ENCODE peak calls at places on chromosomes 1 and 21, in six cellular contexts. K is mammary epithelial cell, L is ovary, X is lung, N is left ventricle myocardium inferior, E is A549. A is an unnamed sample.

GRCh38 chr1:236854602-236854978 is 59.5 kb downstream of the MTR start:
- DNase-seq in K (peak), X (no peak), E (no peak), N (no peak), L (no peak), A (peak)

GRCh38 chr1:68121536-68121935 is 71.1 kb upstream of the DIRAS3 start:
- DNase-seq in K (peak), X (no peak), L (no peak), N (no peak), E (no peak), A (peak)

GRCh38 chr1:11713095-11713494 is 21.6 kb downstream of the DRAXIN start:
- DNase-seq in E (no peak), K (no peak), L (no peak), X (no peak), N (no peak), A (no peak)

GRCh38 chr1:167455786-167456446 is 62.4 kb downstream of the CD247 start:
- DNase-seq in E (peak), L (peak), K (no peak), N (peak), X (no peak), A (no peak)

GRCh38 chr1:117121589-117122296 is at the start of gene TRIM45:
- DNase-seq in K (peak), X (peak), E (peak), N (peak), L (peak), A (peak)

GRCh38 chr1:36154335-36154734 is 1.6 kb upstream of the MAP7D1 start:
- DNase-seq in E (no peak), X (no peak), L (no peak), N (no peak), K (no peak), A (no peak)

GRCh38 chr21:29230541-29231275 is 68.0 kb upstream of the BACH1 start:
- DNase-seq in N (no peak), L (no peak), E (no peak), X (no peak), K (no peak), A (no peak)

GRCh38 chr1:8562881-8563865 is 245.3 kb downstream of the SLC45A1 start:
- DNase-seq in L (no peak), K (no peak), E (no peak), X (no peak), N (no peak), A (no peak)

GRCh38 chr1:232209357-232209756 is 420.6 kb downstream of the SIPA1L2 start:
- DNase-seq in K (peak), N (no peak), L (no peak), E (no peak), X (no peak), A (no peak)

GRCh38 chr1:110542730-110543129 is 23.8 kb upstream of the KCNA10 start:
- DNase-seq in X (no peak), E (peak), K (peak), L (no peak), N (no peak), A (peak)

GRCh38 chr1:241406421-241406820 is 49.4 kb upstream of the RGS7 start:
- DNase-seq in E (no peak), L (no peak), N (no peak), X (no peak), K (no peak), A (no peak)

GRCh38 chr1:109931189-109931672 is 20.6 kb downstream of the CSF1 start:
- DNase-seq in L (peak), K (no peak), N (peak), E (peak), X (peak), A (peak)

GRCh38 chr1:43171312-43171875 is 696 bp downstream of the EBNA1BP2 start:
- DNase-seq in L (no peak), E (no peak), K (peak), N (no peak), X (no peak), A (no peak)

GRCh38 chr1:214850432-214851010 is 232.0 kb upstream of the KCNK2 start:
- DNase-seq in N (no peak), X (no peak), K (peak), E (no peak), L (no peak), A (no peak)

GRCh38 chr1:205445653-205445955 is 10.2 kb downstream of the BLACAT1 start:
- DNase-seq in X (no peak), K (no peak), L (no peak), N (no peak), E (no peak), A (no peak)

GRCh38 chr21:38831526-38832467 is 26.1 kb downstream of the ETS2 start:
- DNase-seq in N (peak), X (peak), L (no peak), E (peak), K (peak), A (peak)

GRCh38 chr1:167790117-167790516 is 68.3 kb downstream of the MPZL1 start:
- DNase-seq in K (peak), N (no peak), X (no peak), L (no peak), E (no peak), A (no peak)

GRCh38 chr1:226954777-226955176 is 14.7 kb downstream of the COQ8A start:
- DNase-seq in L (no peak), X (no peak), E (no peak), K (no peak), N (no peak), A (no peak)

GRCh38 chr21:41901099-41901498 is 22.0 kb upstream of the PRDM15 start:
- DNase-seq in X (no peak), K (no peak), N (no peak), E (no peak), L (no peak), A (no peak)

GRCh38 chr21:43307677-43308070 is 119.3 kb downstream of the SIK1 start:
- DNase-seq in L (peak), K (no peak), X (no peak), N (no peak), E (no peak), A (no peak)
- H3K27ac ChIP-seq in L (peak), K (peak), X (no peak), N (no peak), E (peak), A (no peak)

GRCh38 chr1:40182956-40183710 is 21.9 kb downstream of the RLF start:
- DNase-seq in E (peak), X (no peak), N (no peak), K (no peak), L (no peak), A (peak)
- TF ChIP-seq CTCF in E (peak), X (no peak), N (peak), K (peak), L (no peak), A (peak)

GRCh38 chr1:27427836-27428315 is 35.5 kb downstream of the GPR3 start:
- DNase-seq in E (no peak), X (no peak), K (no peak), L (no peak), N (no peak), A (no peak)
- H3K4me3 ChIP-seq in E (no peak), X (no peak), K (no peak), L (no peak), N (peak), A (no peak)

DNA sequence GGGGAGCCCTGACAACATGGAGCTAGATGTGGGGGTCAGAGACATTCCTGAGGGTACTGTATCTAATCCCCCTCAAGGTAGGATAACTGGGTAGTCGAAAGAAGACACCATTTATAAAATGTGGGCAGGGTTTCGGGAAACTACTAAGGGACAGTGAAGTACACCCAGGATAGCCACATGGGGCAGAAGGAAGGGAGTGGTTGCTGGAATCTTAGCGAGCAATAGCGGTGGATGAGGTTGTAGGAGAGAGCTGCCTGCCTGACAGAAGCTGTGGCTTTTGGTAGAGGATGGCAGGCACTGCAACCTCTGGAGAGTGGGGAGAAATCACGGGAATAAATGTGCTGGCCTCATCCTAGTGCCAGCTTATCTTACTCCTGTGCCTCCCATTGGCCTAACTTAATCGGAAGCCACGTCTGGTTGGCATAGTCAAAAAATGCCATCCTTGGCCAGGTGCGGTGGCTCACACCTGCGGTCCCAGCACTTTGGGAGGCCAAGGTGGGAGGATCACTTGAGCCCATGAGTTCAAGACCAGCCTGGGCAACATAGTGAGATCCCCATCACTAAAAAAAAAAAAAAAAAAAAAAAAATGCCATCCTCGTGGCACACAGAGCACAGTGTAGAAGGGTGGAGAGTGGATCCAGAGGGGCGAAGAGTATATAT is 23.4 kb upstream of the MAPKAPK2 start:
- DNase-seq in E (no peak), K (no peak), N (no peak), L (no peak), X (no peak), A (no peak)
- H3K27ac ChIP-seq in E (no peak), K (no peak), N (peak), L (no peak), X (no peak), A (no peak)

DNA sequence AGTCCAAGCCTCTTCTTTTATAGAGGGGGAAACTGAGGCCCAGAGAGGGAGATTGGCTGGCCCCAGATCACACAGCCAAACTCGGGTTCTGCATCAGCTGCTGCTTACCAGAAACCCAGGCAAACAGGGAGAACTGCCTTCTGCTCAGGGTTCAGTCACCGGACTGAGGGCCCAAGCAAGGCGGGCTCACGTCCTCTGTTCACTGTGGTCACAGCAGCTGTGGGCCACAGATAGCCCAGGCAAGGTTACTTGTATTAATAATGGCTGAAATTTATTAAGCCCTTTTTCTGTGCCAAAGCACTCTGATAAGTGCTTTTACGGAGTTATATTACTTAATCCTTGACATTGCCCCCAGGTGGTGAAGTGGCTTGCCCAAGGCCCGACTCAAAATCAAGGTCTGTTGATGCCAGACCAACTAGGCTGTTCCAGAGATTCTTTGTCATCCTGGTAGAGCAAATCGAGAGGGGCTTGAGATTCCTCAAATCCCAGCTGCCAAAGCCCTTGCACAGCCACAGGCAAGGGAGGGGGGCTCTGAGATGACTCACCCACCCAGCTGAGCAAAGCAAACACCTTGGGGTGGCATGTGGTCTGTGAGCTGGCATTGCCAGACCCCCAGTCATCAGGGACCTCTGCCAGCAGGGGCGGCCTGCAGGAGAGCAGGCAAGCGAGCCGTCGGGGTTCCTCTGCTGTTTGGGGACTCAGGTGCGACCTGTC is 36.5 kb downstream of the EPHB2 start:
- DNase-seq in L (no peak), N (no peak), K (peak), X (peak), E (peak), A (peak)
- TF ChIP-seq CTCF in L (no peak), N (no peak), K (peak), X (no peak), E (peak), A (peak)

GRCh38 chr1:151131832-151132675 is 14.4 kb downstream of the SEMA6C start:
- DNase-seq in N (no peak), L (peak), X (no peak), K (no peak), E (no peak), A (no peak)

GRCh38 chr1:151128800-151129199 is 17.6 kb downstream of the SEMA6C start:
- DNase-seq in X (no peak), E (no peak), L (no peak), K (no peak), N (no peak), A (no peak)

GRCh38 chr1:151132676-151133338 is 13.6 kb downstream of the SEMA6C start:
- DNase-seq in K (no peak), N (no peak), L (peak), X (no peak), E (no peak), A (no peak)

GRCh38 chr1:151133339-151133761 is 13.1 kb downstream of the SEMA6C start:
- DNase-seq in X (no peak), K (no peak), E (no peak), N (no peak), L (peak), A (no peak)

DNA sequence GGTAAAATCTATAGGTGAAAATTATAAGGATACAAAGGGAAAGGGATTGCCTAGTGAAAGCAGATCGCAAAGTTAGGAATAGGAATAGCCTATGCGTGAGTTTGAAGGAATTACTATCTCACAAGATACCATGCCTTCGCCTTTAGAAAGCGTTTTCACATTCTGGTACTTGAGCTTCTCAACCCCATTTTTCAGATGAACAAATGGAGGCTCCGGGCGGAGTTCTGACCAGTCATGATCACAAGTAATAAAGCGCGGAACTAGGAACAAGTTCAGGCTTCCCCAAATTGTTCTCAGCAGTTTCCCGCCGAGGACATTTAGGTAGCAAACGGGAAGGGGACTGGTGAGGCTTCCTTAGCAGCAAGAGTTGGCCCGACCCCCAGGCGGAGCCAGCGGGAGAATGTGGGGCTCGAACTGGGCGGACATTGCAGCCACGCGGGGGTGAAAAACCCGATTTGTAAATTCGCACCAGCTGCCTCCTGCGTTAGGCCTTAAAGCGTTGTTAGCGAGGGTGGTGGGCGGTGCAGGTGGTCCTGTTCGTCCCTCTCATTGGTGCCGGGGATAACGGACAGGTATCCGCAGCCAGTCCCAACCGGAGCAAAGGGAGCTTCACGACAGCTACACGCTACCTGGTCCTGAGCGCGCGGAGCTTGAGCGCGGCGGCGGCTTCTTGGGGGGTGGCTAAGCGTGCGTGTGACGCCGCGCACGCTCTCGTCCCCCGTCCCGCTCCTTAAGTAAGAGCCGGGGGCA is 15.4 kb downstream of the SEMA6C start:
- DNase-seq in N (peak), K (peak), X (peak), E (no peak), L (peak), A (peak)
- H3K4me3 ChIP-seq in N (peak), K (no peak), X (peak), E (no peak), L (peak), A (peak)

GRCh38 chr21:34523019-34523418 is 11.0 kb upstream of the KCNE1 start:
- DNase-seq in X (no peak), L (no peak), E (no peak), K (no peak), N (no peak), A (no peak)
- H3K27ac ChIP-seq in X (peak), L (no peak), E (peak), K (no peak), N (peak), A (no peak)

GRCh38 chr1:58442114-58442513 is 104.4 kb downstream of the OMA1 start:
- DNase-seq in L (no peak), E (no peak), K (no peak), N (no peak), X (no peak), A (peak)

GRCh38 chr1:58440696-58441095 is 105.8 kb downstream of the OMA1 start:
- DNase-seq in N (no peak), X (no peak), K (no peak), E (no peak), L (no peak), A (no peak)

GRCh38 chr1:58443986-58444603 is 102.4 kb downstream of the OMA1 start:
- DNase-seq in N (no peak), K (no peak), E (no peak), X (no peak), L (no peak), A (no peak)

GRCh38 chr1:58439946-58440345 is 106.6 kb downstream of the OMA1 start:
- DNase-seq in X (no peak), K (no peak), N (no peak), L (no peak), E (no peak), A (no peak)

GRCh38 chr1:58441699-58442098 is 104.8 kb downstream of the OMA1 start:
- DNase-seq in E (no peak), N (no peak), K (no peak), L (no peak), X (no peak), A (no peak)
- TF ChIP-seq CTCF in E (no peak), N (no peak), K (no peak), L (no peak), X (no peak), A (no peak)